ENCODE peak calls at places on chromosome 2, in nine cellular contexts. M, Z, E, A, P, B, K, T and X are unnamed samples.

GRCh38 chr2:8571792-8572499 is 109.9 kb upstream of the ID2 start:
- DNase-seq in M (no peak), Z (no peak), E (no peak), A (peak), P (no peak), B (no peak), K (no peak), T (no peak), X (no peak)

GRCh38 chr2:230678451-230678850 is 34.2 kb upstream of the CAB39 start:
- DNase-seq in M (no peak), Z (peak), E (no peak), A (no peak), P (no peak), B (no peak), K (no peak), T (no peak), X (no peak)

GRCh38 chr2:172578054-172578453 is 22.2 kb downstream of the PDK1 start:
- DNase-seq in M (no peak), Z (no peak), E (no peak), A (no peak), P (no peak), B (no peak), K (no peak), T (no peak), X (no peak)

GRCh38 chr2:238263204-238264071 is 23.6 kb upstream of the HES6 start:
- DNase-seq in M (peak), Z (peak), E (peak), A (peak), P (peak), B (peak), K (peak), T (peak), X (peak)

GRCh38 chr2:10709290-10709939 is 12.0 kb upstream of the ATP6V1C2 start:
- DNase-seq in M (no peak), Z (no peak), E (peak), A (no peak), P (no peak), B (peak), K (no peak), T (peak), X (peak)

GRCh38 chr2:128834203-128834602 is 515.5 kb upstream of the HS6ST1 start:
- DNase-seq in M (no peak), Z (no peak), E (no peak), A (no peak), P (no peak), B (no peak), K (no peak), T (no peak), X (peak)

GRCh38 chr2:174477772-174478171 is 9.1 kb downstream of the GPR155 start:
- DNase-seq in M (no peak), Z (no peak), E (no peak), A (no peak), P (no peak), B (peak), K (no peak), T (no peak), X (no peak)

GRCh38 chr2:60483400-60483799 is 70.1 kb downstream of the BCL11A start:
- DNase-seq in M (no peak), Z (no peak), E (peak), A (no peak), P (no peak), B (no peak), K (no peak), T (no peak), X (no peak)

GRCh38 chr2:150677561-150677960 is 190.1 kb upstream of the RND3 start:
- DNase-seq in M (no peak), Z (no peak), E (no peak), A (no peak), P (no peak), B (no peak), K (no peak), T (no peak), X (no peak)

GRCh38 chr2:181952413-181953226 is 33.0 kb upstream of the PPP1R1C start:
- DNase-seq in M (no peak), Z (no peak), E (no peak), A (no peak), P (no peak), B (no peak), K (no peak), T (no peak), X (no peak)

GRCh38 chr2:120658285-120659158 is 77.1 kb upstream of the GLI2 start:
- DNase-seq in M (no peak), Z (no peak), E (peak), A (no peak), P (no peak), B (no peak), K (no peak), T (no peak), X (no peak)

GRCh38 chr2:233003658-233004555 is 9.1 kb downstream of the NGEF start:
- DNase-seq in M (no peak), Z (no peak), E (no peak), A (no peak), P (no peak), B (no peak), K (no peak), T (no peak), X (no peak)